ENCODE peak calls at places on chromosomes 5 and 9, in four cellular contexts. L is GM12878, G is HL-60, F is K562. K is an unnamed sample.

GRCh38 chr9:108052431-108053080 is 563.0 kb upstream of the KLF4 start:
- DNase-seq in F (no peak), L (no peak), G (no peak), K (no peak)

GRCh38 chr9:83707518-83707767 is 315 bp downstream of the UBQLN1 start:
- DNase-seq in F (no peak), L (no peak), G (no peak), K (no peak)

GRCh38 chr5:83313431-83313830 is 158.1 kb upstream of the VCAN start:
- DNase-seq in F (no peak), L (no peak), G (no peak), K (no peak)

GRCh38 chr9:111036946-111037743 is 1.1 kb downstream of the LPAR1 start:
- DNase-seq in G (no peak), L (no peak), F (no peak), K (no peak)

GRCh38 chr5:154603011-154603410 is 125.0 kb upstream of the HAND1 start:
- DNase-seq in G (no peak), F (no peak), L (no peak), K (no peak)

GRCh38 chr9:34659592-34660253 is 2.7 kb downstream of the CCL27 start:
- DNase-seq in G (no peak), F (no peak), L (no peak), K (no peak)

GRCh38 chr5:112772095-112772494 is 34.4 kb downstream of the APC start:
- DNase-seq in L (no peak), F (no peak), G (no peak), K (no peak)

GRCh38 chr5:137310051-137310730 is 188.9 kb downstream of the SPOCK1 start:
- DNase-seq in G (no peak), F (no peak), L (no peak), K (no peak)

GRCh38 chr5:131634666-131634995 is 398 bp downstream of the RAPGEF6 start:
- DNase-seq in G (peak; percentile 42), L (no peak), F (peak; percentile 52), K (no peak)

GRCh38 chr5:92518318-92518913 is 1062.6 kb downstream of the NR2F1-AS1 start:
- DNase-seq in L (peak; percentile 26), G (no peak), F (peak; percentile 3), K (peak; percentile 27)

GRCh38 chr9:107312651-107313050 is 29.6 kb downstream of the RAD23B start:
- DNase-seq in G (no peak), L (no peak), F (no peak), K (no peak)

GRCh38 chr9:110126986-110127864 is 80.7 kb downstream of the C9orf152 start:
- DNase-seq in G (no peak), L (no peak), F (no peak), K (no peak)

GRCh38 chr5:139668064-139668880 is 20.1 kb downstream of the CXXC5 start:
- DNase-seq in L (no peak), G (peak; percentile 13), F (peak; percentile 80), K (no peak)

GRCh38 chr9:28212979-28213378 is 639.7 kb upstream of the C9orf72 start:
- DNase-seq in G (no peak), F (no peak), L (no peak), K (no peak)
- TF ChIP-seq SPI1 in G (no peak), F (no peak), L (no peak), K (no peak)

GRCh38 chr5:142290574-142291299 is 34.1 kb downstream of the SPRY4 start:
- DNase-seq in F (peak; percentile 34), L (no peak), G (no peak), K (no peak)
- TF ChIP-seq SPI1 in F (no peak), L (no peak), G (no peak), K (no peak)

GRCh38 chr9:86535406-86535915 is 181.3 kb upstream of the TUT7 start:
- DNase-seq in L (no peak), G (no peak), F (no peak), K (no peak)
- TF ChIP-seq SPI1 in L (no peak), G (no peak), F (no peak), K (no peak)

DNA sequence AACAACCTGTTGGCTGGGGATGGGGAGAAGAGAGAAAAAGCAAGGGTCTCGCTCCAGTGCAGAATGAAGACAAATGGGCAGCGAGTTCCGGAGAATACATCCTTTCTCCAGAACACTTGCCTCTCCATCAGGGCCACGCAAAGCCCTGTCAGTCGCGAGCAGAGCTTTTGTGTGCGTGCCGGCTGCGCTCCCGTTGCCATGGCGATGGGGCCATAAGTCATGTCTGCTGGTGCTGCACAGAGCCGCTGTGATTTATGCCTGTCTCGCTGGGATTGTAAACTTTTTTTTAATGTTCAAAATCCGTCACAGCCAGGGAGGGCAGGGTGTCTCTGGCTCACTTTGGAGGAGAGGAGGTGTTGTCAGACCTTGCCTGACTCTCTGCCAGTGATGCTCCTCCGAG is 272.7 kb downstream of the TRIM32 start:
- DNase-seq in L (no peak), G (no peak), F (no peak), K (no peak)
- TF ChIP-seq SPI1 in L (no peak), G (no peak), F (no peak), K (no peak)

GRCh38 chr5:149264432-149265069 is 7.1 kb upstream of the AFAP1L1 start:
- DNase-seq in L (no peak), F (peak; percentile 42), G (no peak), K (no peak)
- TF ChIP-seq SPI1 in L (no peak), F (no peak), G (no peak), K (no peak)